ENCODE peak calls at places on chromosome 15, in six cellular contexts. One of them, this sample, is unnamed.

GRCh38 chr15:73950479-73951043 is 24.3 kb downstream of the LOXL1 start:
- DNase-seq in mesendoderm: no peak
- DNase-seq in MM.1S: no peak
- DNase-seq in IMR-90: no peak
- DNase-seq in SK-N-MC: peak; percentile 90
- DNase-seq in kidney: peak; percentile 63
- DNase-seq in this sample: peak; percentile 58

GRCh38 chr15:86650084-86650483 is 570.4 kb downstream of the AGBL1 start:
- DNase-seq in mesendoderm: no peak
- DNase-seq in MM.1S: peak; percentile 43
- DNase-seq in IMR-90: no peak
- DNase-seq in SK-N-MC: no peak
- DNase-seq in kidney: no peak
- DNase-seq in this sample: peak; percentile 0

GRCh38 chr15:62533687-62534086 is 368.6 kb upstream of the C2CD4B start:
- DNase-seq in mesendoderm: peak; percentile 71
- DNase-seq in MM.1S: no peak
- DNase-seq in IMR-90: no peak
- DNase-seq in SK-N-MC: no peak
- DNase-seq in kidney: no peak
- DNase-seq in this sample: no peak

GRCh38 chr15:64235552-64235951 is 72.7 kb upstream of the PPIB start:
- DNase-seq in mesendoderm: no peak
- DNase-seq in MM.1S: no peak
- DNase-seq in IMR-90: no peak
- DNase-seq in SK-N-MC: no peak
- DNase-seq in kidney: no peak
- DNase-seq in this sample: no peak

GRCh38 chr15:82663186-82663600 is 16.0 kb upstream of the CPEB1 start:
- DNase-seq in mesendoderm: peak; percentile 77
- DNase-seq in MM.1S: peak; percentile 65
- DNase-seq in IMR-90: peak; percentile 31
- DNase-seq in SK-N-MC: peak; percentile 34
- DNase-seq in kidney: peak; percentile 78
- DNase-seq in this sample: peak; percentile 55

GRCh38 chr15:85108136-85108535 is 126.5 kb downstream of the PDE8A start:
- DNase-seq in mesendoderm: no peak
- DNase-seq in MM.1S: no peak
- DNase-seq in IMR-90: no peak
- DNase-seq in SK-N-MC: no peak
- DNase-seq in kidney: no peak
- DNase-seq in this sample: no peak

GRCh38 chr15:25327671-25328070 is 111.2 kb downstream of the UBE3A start:
- DNase-seq in mesendoderm: no peak
- DNase-seq in MM.1S: no peak
- DNase-seq in IMR-90: no peak
- DNase-seq in SK-N-MC: no peak
- DNase-seq in kidney: no peak
- DNase-seq in this sample: no peak

GRCh38 chr15:66231421-66232266 is 21.9 kb downstream of the MEGF11 start:
- DNase-seq in mesendoderm: no peak
- DNase-seq in MM.1S: no peak
- DNase-seq in IMR-90: no peak
- DNase-seq in SK-N-MC: no peak
- DNase-seq in kidney: no peak
- DNase-seq in this sample: peak; percentile 61

GRCh38 chr15:67133738-67134576 is 68.6 kb downstream of the SMAD3 start:
- DNase-seq in mesendoderm: peak; percentile 48
- DNase-seq in MM.1S: peak; percentile 83
- DNase-seq in IMR-90: peak; percentile 82
- DNase-seq in SK-N-MC: no peak
- DNase-seq in kidney: peak; percentile 76
- DNase-seq in this sample: peak; percentile 57

GRCh38 chr15:51775967-51776816 is 24.8 kb downstream of the TMOD2 start:
- DNase-seq in mesendoderm: peak; percentile 76
- DNase-seq in MM.1S: peak; percentile 33
- DNase-seq in IMR-90: peak; percentile 55
- DNase-seq in SK-N-MC: no peak
- DNase-seq in kidney: no peak
- DNase-seq in this sample: peak; percentile 61

GRCh38 chr15:48560321-48561051 is 85.0 kb downstream of the FBN1 start:
- DNase-seq in mesendoderm: no peak
- DNase-seq in MM.1S: no peak
- DNase-seq in IMR-90: no peak
- DNase-seq in SK-N-MC: no peak
- DNase-seq in kidney: no peak
- DNase-seq in this sample: peak; percentile 51

GRCh38 chr15:27704939-27705514 is 394.1 kb downstream of the OCA2 start:
- DNase-seq in mesendoderm: no peak
- DNase-seq in MM.1S: no peak
- DNase-seq in IMR-90: no peak
- DNase-seq in SK-N-MC: no peak
- DNase-seq in kidney: no peak
- DNase-seq in this sample: no peak

GRCh38 chr15:85591622-85592021 is 203.1 kb downstream of the KLHL25 start:
- DNase-seq in mesendoderm: no peak
- DNase-seq in MM.1S: no peak
- DNase-seq in IMR-90: no peak
- DNase-seq in SK-N-MC: no peak
- DNase-seq in kidney: no peak
- DNase-seq in this sample: no peak

GRCh38 chr15:85865070-85865684 is 70.5 kb upstream of the KLHL25 start:
- DNase-seq in mesendoderm: peak; percentile 93
- DNase-seq in MM.1S: peak; percentile 33
- DNase-seq in IMR-90: peak; percentile 48
- DNase-seq in SK-N-MC: peak; percentile 22
- DNase-seq in kidney: no peak
- DNase-seq in this sample: peak; percentile 56

GRCh38 chr15:61750271-61751084 is 309.8 kb downstream of the VPS13C start:
- DNase-seq in mesendoderm: no peak
- DNase-seq in MM.1S: no peak
- DNase-seq in IMR-90: no peak
- DNase-seq in SK-N-MC: no peak
- DNase-seq in kidney: no peak
- DNase-seq in this sample: no peak

GRCh38 chr15:88179562-88179961 is 77.0 kb downstream of the NTRK3 start:
- DNase-seq in mesendoderm: no peak
- DNase-seq in MM.1S: peak; percentile 92
- DNase-seq in IMR-90: no peak
- DNase-seq in SK-N-MC: no peak
- DNase-seq in kidney: no peak
- DNase-seq in this sample: no peak

GRCh38 chr15:59298876-59299275 is 73.8 kb downstream of the MYO1E start:
- DNase-seq in mesendoderm: no peak
- DNase-seq in MM.1S: no peak
- DNase-seq in IMR-90: no peak
- DNase-seq in SK-N-MC: no peak
- DNase-seq in kidney: no peak
- DNase-seq in this sample: no peak
- H3K27ac ChIP-seq in mesendoderm: no peak overlapping the region
- H3K27ac ChIP-seq in MM.1S: no peak overlapping the region
- H3K27ac ChIP-seq in IMR-90: no peak overlapping the region
- H3K27ac ChIP-seq in SK-N-MC: no peak overlapping the region
- H3K27ac ChIP-seq in kidney: no peak overlapping the region
- H3K27ac ChIP-seq in this sample: peak overlapping the region; percentile 98

DNA sequence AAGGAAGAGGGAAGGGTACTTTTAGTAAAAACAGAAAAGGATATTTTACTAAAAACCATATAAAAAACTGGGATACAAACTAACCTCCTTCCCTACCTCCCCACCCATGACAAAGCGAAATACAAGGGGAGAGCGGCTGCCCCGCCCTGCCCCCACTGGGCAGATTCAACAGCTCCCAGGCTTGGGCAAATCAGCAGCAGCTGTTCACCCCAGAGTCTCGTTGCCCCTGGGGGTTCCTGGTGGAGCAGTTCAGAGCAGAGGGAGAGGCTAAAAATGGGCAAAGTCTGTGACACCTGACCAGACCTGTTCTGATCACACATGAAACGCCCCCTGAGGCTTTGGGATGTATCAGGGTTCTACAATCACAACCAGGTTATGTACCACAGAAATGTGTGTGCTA is 2.5 kb upstream of the ETFA start:
- DNase-seq in mesendoderm: no peak
- DNase-seq in MM.1S: no peak
- DNase-seq in IMR-90: no peak
- DNase-seq in SK-N-MC: no peak
- DNase-seq in kidney: no peak
- DNase-seq in this sample: no peak
- H3K9ac ChIP-seq in mesendoderm: no peak overlapping the region
- H3K9ac ChIP-seq in MM.1S: no peak overlapping the region
- H3K9ac ChIP-seq in IMR-90: no peak overlapping the region
- H3K9ac ChIP-seq in SK-N-MC: no peak overlapping the region
- H3K9ac ChIP-seq in kidney: no peak overlapping the region
- H3K9ac ChIP-seq in this sample: no peak overlapping the region

GRCh38 chr15:81547517-81548132 is 173.6 kb upstream of the TMC3 start:
- DNase-seq in mesendoderm: no peak
- DNase-seq in MM.1S: no peak
- DNase-seq in IMR-90: no peak
- DNase-seq in SK-N-MC: no peak
- DNase-seq in kidney: no peak
- DNase-seq in this sample: no peak
- H3K27ac ChIP-seq in mesendoderm: no peak overlapping the region
- H3K27ac ChIP-seq in MM.1S: no peak overlapping the region
- H3K27ac ChIP-seq in IMR-90: no peak overlapping the region
- H3K27ac ChIP-seq in SK-N-MC: no peak overlapping the region
- H3K27ac ChIP-seq in kidney: no peak overlapping the region
- H3K27ac ChIP-seq in this sample: no peak overlapping the region

DNA sequence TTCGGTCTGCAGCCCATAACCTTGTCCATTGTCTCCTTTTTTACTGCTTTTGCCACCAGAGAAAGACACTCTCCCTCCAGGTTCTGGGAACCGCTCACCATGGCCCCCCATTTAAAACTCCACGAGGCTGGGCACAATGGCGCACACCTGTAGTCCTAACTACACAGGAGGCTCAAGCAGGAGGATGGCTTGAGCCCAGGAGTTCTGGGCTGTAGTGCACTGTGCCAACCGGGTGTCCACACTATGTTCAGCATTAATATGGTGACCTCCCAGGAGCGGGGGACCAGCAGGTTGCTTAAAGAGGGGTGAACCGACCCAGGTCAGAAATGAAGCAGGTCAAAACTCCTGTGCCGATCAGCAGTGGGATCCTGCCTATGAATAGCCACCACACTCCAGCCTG is 28.0 kb upstream of the IDH2 start:
- DNase-seq in mesendoderm: no peak
- DNase-seq in MM.1S: no peak
- DNase-seq in IMR-90: no peak
- DNase-seq in SK-N-MC: no peak
- DNase-seq in kidney: no peak
- DNase-seq in this sample: no peak
- H3K9ac ChIP-seq in mesendoderm: no peak overlapping the region
- H3K9ac ChIP-seq in MM.1S: no peak overlapping the region
- H3K9ac ChIP-seq in IMR-90: no peak overlapping the region
- H3K9ac ChIP-seq in SK-N-MC: no peak overlapping the region
- H3K9ac ChIP-seq in kidney: no peak overlapping the region
- H3K9ac ChIP-seq in this sample: no peak overlapping the region

GRCh38 chr15:77076325-77076915 is 5.5 kb upstream of the TSPAN3 start:
- DNase-seq in mesendoderm: no peak
- DNase-seq in MM.1S: no peak
- DNase-seq in IMR-90: no peak
- DNase-seq in SK-N-MC: no peak
- DNase-seq in kidney: no peak
- DNase-seq in this sample: peak; percentile 14
- H3K27ac ChIP-seq in mesendoderm: no peak overlapping the region
- H3K27ac ChIP-seq in MM.1S: no peak overlapping the region
- H3K27ac ChIP-seq in IMR-90: no peak overlapping the region
- H3K27ac ChIP-seq in SK-N-MC: no peak overlapping the region
- H3K27ac ChIP-seq in kidney: no peak overlapping the region
- H3K27ac ChIP-seq in this sample: no peak overlapping the region

DNA sequence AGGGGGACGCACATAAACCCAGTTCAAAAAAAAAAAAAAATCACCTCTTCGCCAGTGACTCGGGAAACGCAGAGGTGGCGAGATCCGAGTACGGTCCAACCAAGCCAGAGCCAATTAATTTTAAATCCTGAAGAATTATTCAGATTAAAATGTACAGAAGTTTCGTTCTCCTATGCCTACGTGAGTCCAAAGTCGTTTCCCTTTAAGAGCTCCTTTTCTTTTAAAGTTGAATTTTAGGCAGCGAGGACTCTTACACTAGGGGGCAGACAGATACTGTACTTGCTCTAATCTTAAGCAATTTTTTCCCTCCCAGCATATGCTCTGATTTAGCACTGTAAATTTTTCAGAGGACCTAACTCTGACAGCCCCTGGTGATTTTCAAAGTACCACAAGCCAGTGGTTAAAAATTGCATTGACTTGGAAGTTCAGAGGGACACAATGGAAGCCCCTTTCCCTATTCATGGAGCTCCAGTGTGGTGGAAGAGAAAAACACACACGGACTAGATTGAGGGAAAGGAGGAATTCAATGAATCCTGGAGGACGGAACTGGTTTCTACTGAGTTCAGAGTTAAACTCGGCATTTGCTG is 3.3 kb upstream of the NR2F2 start:
- DNase-seq in mesendoderm: peak; percentile 82
- DNase-seq in MM.1S: peak; percentile 88
- DNase-seq in IMR-90: peak; percentile 93
- DNase-seq in SK-N-MC: peak; percentile 83
- DNase-seq in kidney: no peak
- DNase-seq in this sample: peak; percentile 94
- H3K9ac ChIP-seq in mesendoderm: peak overlapping the region; percentile 23
- H3K9ac ChIP-seq in MM.1S: peak overlapping the region; percentile 67
- H3K9ac ChIP-seq in IMR-90: peak overlapping the region; percentile 100
- H3K9ac ChIP-seq in SK-N-MC: peak overlapping the region; percentile 84
- H3K9ac ChIP-seq in kidney: peak overlapping the region; percentile 98
- H3K9ac ChIP-seq in this sample: peak overlapping the region; percentile 80

This sample was measured in GM23248.